ENCODE peak calls at places on chromosome 12, in six cellular contexts. One of them, this sample, is unnamed.

GRCh38 chr12:118874698-118875548 is 106.4 kb upstream of the SRRM4 start:
- DNase-seq in GM12864: no peak
- DNase-seq in AG04449: no peak
- DNase-seq in mucosa of descending colon: no peak
- DNase-seq in body of pancreas: no peak
- DNase-seq in CD8-positive, alpha-beta memory T cell: no peak
- DNase-seq in this sample: peak; percentile 57

GRCh38 chr12:19894803-19895202 is 455.5 kb downstream of the AEBP2 start:
- DNase-seq in GM12864: peak; percentile 24
- DNase-seq in body of pancreas: no peak
- DNase-seq in AG04449: no peak
- DNase-seq in mucosa of descending colon: no peak
- DNase-seq in CD8-positive, alpha-beta memory T cell: no peak
- DNase-seq in this sample: no peak

GRCh38 chr12:124053855-124054254 is 80.8 kb downstream of the ZNF664 start:
- DNase-seq in mucosa of descending colon: peak; percentile 54
- DNase-seq in body of pancreas: peak; percentile 13
- DNase-seq in CD8-positive, alpha-beta memory T cell: no peak
- DNase-seq in AG04449: no peak
- DNase-seq in GM12864: no peak
- DNase-seq in this sample: peak; percentile 45

GRCh38 chr12:79071498-79071897 is 206.9 kb downstream of the SYT1 start:
- DNase-seq in CD8-positive, alpha-beta memory T cell: no peak
- DNase-seq in body of pancreas: no peak
- DNase-seq in AG04449: no peak
- DNase-seq in mucosa of descending colon: no peak
- DNase-seq in GM12864: no peak
- DNase-seq in this sample: no peak

GRCh38 chr12:77294016-77294415 is 228.6 kb upstream of the E2F7 start:
- DNase-seq in body of pancreas: no peak
- DNase-seq in CD8-positive, alpha-beta memory T cell: no peak
- DNase-seq in GM12864: no peak
- DNase-seq in mucosa of descending colon: no peak
- DNase-seq in AG04449: no peak
- DNase-seq in this sample: no peak

GRCh38 chr12:2003676-2004112 is 563 bp downstream of the DCP1B start:
- DNase-seq in AG04449: no peak
- DNase-seq in body of pancreas: no peak
- DNase-seq in GM12864: peak; percentile 3
- DNase-seq in mucosa of descending colon: no peak
- DNase-seq in CD8-positive, alpha-beta memory T cell: no peak
- DNase-seq in this sample: no peak

GRCh38 chr12:40827923-40828592 is 135.8 kb downstream of the CNTN1 start:
- DNase-seq in body of pancreas: no peak
- DNase-seq in CD8-positive, alpha-beta memory T cell: no peak
- DNase-seq in mucosa of descending colon: no peak
- DNase-seq in GM12864: no peak
- DNase-seq in AG04449: no peak
- DNase-seq in this sample: no peak

GRCh38 chr12:22268973-22269372 is 65.5 kb downstream of the ST8SIA1 start:
- DNase-seq in GM12864: no peak
- DNase-seq in mucosa of descending colon: no peak
- DNase-seq in body of pancreas: no peak
- DNase-seq in CD8-positive, alpha-beta memory T cell: no peak
- DNase-seq in AG04449: no peak
- DNase-seq in this sample: no peak

GRCh38 chr12:46452776-46453175 is 80.2 kb upstream of the SLC38A2 start:
- DNase-seq in body of pancreas: no peak
- DNase-seq in AG04449: no peak
- DNase-seq in mucosa of descending colon: no peak
- DNase-seq in CD8-positive, alpha-beta memory T cell: no peak
- DNase-seq in GM12864: no peak
- DNase-seq in this sample: no peak
- H3K4me3 ChIP-seq in body of pancreas: no peak overlapping the region
- H3K4me3 ChIP-seq in AG04449: no peak overlapping the region
- H3K4me3 ChIP-seq in mucosa of descending colon: no peak overlapping the region
- H3K4me3 ChIP-seq in CD8-positive, alpha-beta memory T cell: no peak overlapping the region
- H3K4me3 ChIP-seq in GM12864: no peak overlapping the region
- H3K4me3 ChIP-seq in this sample: no peak overlapping the region

GRCh38 chr12:109759595-109759994 is 46.0 kb downstream of the FAM222A start:
- DNase-seq in GM12864: no peak
- DNase-seq in mucosa of descending colon: peak; percentile 12
- DNase-seq in AG04449: no peak
- DNase-seq in body of pancreas: peak; percentile 26
- DNase-seq in CD8-positive, alpha-beta memory T cell: no peak
- DNase-seq in this sample: no peak
- H3K4me3 ChIP-seq in GM12864: no peak overlapping the region
- H3K4me3 ChIP-seq in mucosa of descending colon: no peak overlapping the region
- H3K4me3 ChIP-seq in AG04449: no peak overlapping the region
- H3K4me3 ChIP-seq in body of pancreas: no peak overlapping the region
- H3K4me3 ChIP-seq in CD8-positive, alpha-beta memory T cell: no peak overlapping the region
- H3K4me3 ChIP-seq in this sample: no peak overlapping the region

DNA sequence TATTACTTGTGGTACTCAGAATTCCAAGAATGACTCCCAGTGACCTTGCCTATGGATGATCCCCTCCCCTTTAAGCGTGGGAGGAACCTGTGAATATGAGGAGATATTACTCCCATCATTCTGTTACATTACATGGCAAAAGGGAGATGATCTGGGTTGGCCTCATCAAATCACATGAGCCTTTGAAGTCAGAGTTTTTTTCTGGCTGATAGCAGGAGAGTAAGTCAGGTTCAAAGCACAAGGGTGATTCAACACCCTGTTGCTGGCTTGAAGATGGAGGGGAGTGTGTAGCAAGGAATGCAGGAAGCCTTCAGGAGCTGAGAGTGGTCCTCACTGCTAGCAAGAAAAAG is 9.1 kb upstream of the MDM2 start:
- DNase-seq in GM12864: no peak
- DNase-seq in CD8-positive, alpha-beta memory T cell: no peak
- DNase-seq in body of pancreas: no peak
- DNase-seq in mucosa of descending colon: no peak
- DNase-seq in AG04449: no peak
- DNase-seq in this sample: no peak
- H3K4me3 ChIP-seq in GM12864: no peak overlapping the region
- H3K4me3 ChIP-seq in CD8-positive, alpha-beta memory T cell: no peak overlapping the region
- H3K4me3 ChIP-seq in body of pancreas: no peak overlapping the region
- H3K4me3 ChIP-seq in mucosa of descending colon: no peak overlapping the region
- H3K4me3 ChIP-seq in AG04449: no peak overlapping the region
- H3K4me3 ChIP-seq in this sample: no peak overlapping the region

GRCh38 chr12:114685320-114685781 is 1.4 kb upstream of the TBX3 start:
- DNase-seq in CD8-positive, alpha-beta memory T cell: no peak
- DNase-seq in body of pancreas: no peak
- DNase-seq in AG04449: no peak
- DNase-seq in mucosa of descending colon: no peak
- DNase-seq in GM12864: no peak
- DNase-seq in this sample: no peak
- H3K4me3 ChIP-seq in CD8-positive, alpha-beta memory T cell: no peak overlapping the region
- H3K4me3 ChIP-seq in body of pancreas: no peak overlapping the region
- H3K4me3 ChIP-seq in AG04449: peak overlapping the region; percentile 80
- H3K4me3 ChIP-seq in mucosa of descending colon: no peak overlapping the region
- H3K4me3 ChIP-seq in GM12864: no peak overlapping the region
- H3K4me3 ChIP-seq in this sample: no peak overlapping the region

GRCh38 chr12:3755898-3756297 is 3.0 kb upstream of the CRACR2A start:
- DNase-seq in body of pancreas: peak; percentile 39
- DNase-seq in GM12864: no peak
- DNase-seq in CD8-positive, alpha-beta memory T cell: no peak
- DNase-seq in mucosa of descending colon: no peak
- DNase-seq in AG04449: no peak
- DNase-seq in this sample: peak; percentile 70

GRCh38 chr12:3752741-3753486 is at the start of gene CRACR2A:
- DNase-seq in AG04449: no peak
- DNase-seq in mucosa of descending colon: peak; percentile 90
- DNase-seq in GM12864: peak; percentile 56
- DNase-seq in body of pancreas: peak; percentile 79
- DNase-seq in CD8-positive, alpha-beta memory T cell: peak; percentile 87
- DNase-seq in this sample: peak; percentile 90

GRCh38 chr12:3751151-3752095 is 1.5 kb downstream of the CRACR2A start:
- DNase-seq in mucosa of descending colon: no peak
- DNase-seq in CD8-positive, alpha-beta memory T cell: no peak
- DNase-seq in GM12864: no peak
- DNase-seq in body of pancreas: no peak
- DNase-seq in AG04449: no peak
- DNase-seq in this sample: no peak

GRCh38 chr12:3752096-3752709 is 706 bp downstream of the CRACR2A start:
- DNase-seq in body of pancreas: peak; percentile 62
- DNase-seq in CD8-positive, alpha-beta memory T cell: peak; percentile 74
- DNase-seq in mucosa of descending colon: peak; percentile 66
- DNase-seq in AG04449: no peak
- DNase-seq in GM12864: peak; percentile 62
- DNase-seq in this sample: peak; percentile 53

DNA sequence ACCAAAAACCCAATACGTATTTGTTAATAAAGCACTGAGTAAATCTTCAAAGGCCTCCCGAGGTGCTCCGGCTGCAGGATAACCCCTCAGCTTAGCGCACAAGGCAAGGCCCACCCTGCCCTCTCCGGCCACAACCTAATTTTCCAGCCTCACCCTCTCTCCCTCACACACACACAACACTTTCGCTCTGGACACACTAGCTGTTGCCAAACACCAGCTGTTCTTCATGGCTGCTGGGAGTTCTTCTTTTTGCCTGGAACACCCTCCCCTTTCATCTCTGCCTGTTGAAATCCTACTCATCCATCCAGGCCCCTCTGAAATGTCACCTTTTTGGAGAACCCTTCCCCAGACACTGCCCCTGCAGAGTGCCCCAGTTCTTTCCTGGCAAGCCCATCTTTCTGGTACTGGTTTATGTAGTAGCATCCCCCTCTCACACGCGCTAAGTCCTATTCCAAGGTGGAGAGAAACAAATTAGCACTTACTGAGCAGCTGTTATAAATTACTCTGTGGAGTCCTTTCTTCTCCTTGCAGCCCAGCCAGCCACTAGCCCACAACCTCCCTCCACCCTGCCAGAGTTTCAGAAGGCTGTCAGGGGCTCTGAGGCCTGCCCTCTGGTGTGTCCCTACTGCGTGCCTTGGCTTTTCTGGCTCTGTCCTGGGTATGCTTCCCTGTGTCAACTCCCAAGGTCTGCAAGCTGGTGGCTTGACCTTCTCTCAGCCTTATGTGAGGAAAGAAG is 808 bp upstream of the CRACR2A start:
- DNase-seq in CD8-positive, alpha-beta memory T cell: no peak
- DNase-seq in mucosa of descending colon: peak; percentile 43
- DNase-seq in body of pancreas: peak; percentile 8
- DNase-seq in AG04449: no peak
- DNase-seq in GM12864: no peak
- DNase-seq in this sample: peak; percentile 83
- H3K4me3 ChIP-seq in CD8-positive, alpha-beta memory T cell: peak overlapping the region; percentile 93
- H3K4me3 ChIP-seq in mucosa of descending colon: no peak overlapping the region
- H3K4me3 ChIP-seq in body of pancreas: no peak overlapping the region
- H3K4me3 ChIP-seq in AG04449: no peak overlapping the region
- H3K4me3 ChIP-seq in GM12864: peak overlapping the region; percentile 93
- H3K4me3 ChIP-seq in this sample: peak overlapping the region; percentile 64

GRCh38 chr12:105561981-105562726 is 231.7 kb downstream of the C12orf75 start:
- DNase-seq in AG04449: peak; percentile 45
- DNase-seq in body of pancreas: peak; percentile 10
- DNase-seq in GM12864: no peak
- DNase-seq in CD8-positive, alpha-beta memory T cell: no peak
- DNase-seq in mucosa of descending colon: peak; percentile 42
- DNase-seq in this sample: peak; percentile 59
- H3K4me3 ChIP-seq in AG04449: peak overlapping the region; percentile 29
- H3K4me3 ChIP-seq in body of pancreas: no peak overlapping the region
- H3K4me3 ChIP-seq in GM12864: no peak overlapping the region
- H3K4me3 ChIP-seq in CD8-positive, alpha-beta memory T cell: no peak overlapping the region
- H3K4me3 ChIP-seq in mucosa of descending colon: no peak overlapping the region
- H3K4me3 ChIP-seq in this sample: peak overlapping the region; percentile 56

GRCh38 chr12:75750950-75751349 is 239.5 kb upstream of the KRR1 start:
- DNase-seq in CD8-positive, alpha-beta memory T cell: no peak
- DNase-seq in GM12864: no peak
- DNase-seq in AG04449: peak; percentile 36
- DNase-seq in mucosa of descending colon: no peak
- DNase-seq in body of pancreas: no peak
- DNase-seq in this sample: no peak
- H3K4me3 ChIP-seq in CD8-positive, alpha-beta memory T cell: no peak overlapping the region
- H3K4me3 ChIP-seq in GM12864: no peak overlapping the region
- H3K4me3 ChIP-seq in AG04449: no peak overlapping the region
- H3K4me3 ChIP-seq in mucosa of descending colon: no peak overlapping the region
- H3K4me3 ChIP-seq in body of pancreas: no peak overlapping the region
- H3K4me3 ChIP-seq in this sample: no peak overlapping the region

DNA sequence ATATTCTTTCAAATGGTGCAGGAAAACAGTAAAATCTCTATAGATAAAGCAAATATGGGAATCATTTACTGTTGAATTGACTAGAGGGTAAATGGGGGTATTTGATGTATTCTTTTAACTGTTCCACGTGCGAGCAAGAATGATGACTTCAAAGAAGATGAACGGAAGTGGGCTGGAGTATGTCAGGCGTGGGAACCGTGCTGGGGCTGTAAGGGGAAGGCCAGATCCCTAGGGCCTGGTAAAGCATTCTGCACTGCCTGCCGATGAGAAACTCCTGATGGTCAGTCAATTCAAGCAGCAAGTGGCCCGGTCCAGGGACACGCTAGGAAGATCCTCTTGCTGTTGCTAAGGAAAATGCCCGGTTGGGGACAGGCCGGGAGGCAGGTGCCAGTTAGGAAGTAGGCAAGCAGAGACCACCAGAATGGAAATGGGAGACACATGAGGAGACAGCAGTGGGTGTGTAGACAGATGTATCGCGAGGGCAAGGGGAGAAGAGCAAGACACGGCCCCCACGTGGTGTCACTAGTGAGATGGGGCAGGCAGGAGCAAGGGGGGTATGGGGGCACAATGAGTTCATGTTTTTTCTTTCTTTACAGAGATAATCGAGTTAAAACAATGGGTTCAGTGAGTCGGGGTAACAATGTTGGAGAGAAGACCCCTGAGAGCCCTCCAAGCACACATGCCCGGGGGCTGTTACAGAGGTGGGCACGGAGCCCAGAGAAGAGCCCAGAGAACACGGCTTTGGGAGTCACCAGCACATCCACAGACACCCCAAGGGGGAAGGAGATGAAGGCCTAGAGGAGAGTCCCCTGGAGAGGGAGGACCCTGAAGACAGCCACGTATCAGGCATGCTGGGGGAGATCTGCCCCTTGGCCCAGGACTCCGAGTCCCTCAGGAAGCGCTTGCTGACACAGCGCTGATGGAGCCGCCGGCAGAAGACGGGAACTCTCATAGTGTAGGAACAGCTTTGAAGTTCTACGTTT is 37.2 kb downstream of the FBXO21 start:
- DNase-seq in mucosa of descending colon: no peak
- DNase-seq in GM12864: no peak
- DNase-seq in body of pancreas: no peak
- DNase-seq in AG04449: no peak
- DNase-seq in CD8-positive, alpha-beta memory T cell: no peak
- DNase-seq in this sample: no peak
- H3K4me3 ChIP-seq in mucosa of descending colon: no peak overlapping the region
- H3K4me3 ChIP-seq in GM12864: no peak overlapping the region
- H3K4me3 ChIP-seq in body of pancreas: no peak overlapping the region
- H3K4me3 ChIP-seq in AG04449: no peak overlapping the region
- H3K4me3 ChIP-seq in CD8-positive, alpha-beta memory T cell: no peak overlapping the region
- H3K4me3 ChIP-seq in this sample: no peak overlapping the region

This sample was measured in SJCRH30.